ENCODE peak calls at places on chromosome 20, in eight cellular contexts. H is GM10248, X is pancreas, W is AG10803, E is mucosa of descending colon, Q is ascending aorta, Z is neural crest cell, F is endothelial cell of umbilical vein. O is an unnamed sample.

GRCh38 chr20:47320990-47321805 is 35.3 kb downstream of the ZMYND8 start:
- DNase-seq in H (no peak), X (no peak), W (no peak), E (peak), Q (no peak), Z (no peak), F (no peak), O (no peak)

GRCh38 chr20:33441142-33441955 is 2.2 kb downstream of the SNTA1 start:
- DNase-seq in H (no peak), X (no peak), W (no peak), E (no peak), Q (no peak), Z (no peak), F (no peak), O (no peak)

GRCh38 chr20:47391276-47392010 is 34.9 kb upstream of the ZMYND8 start:
- DNase-seq in H (no peak), X (no peak), W (no peak), E (no peak), Q (no peak), Z (no peak), F (no peak), O (no peak)

GRCh38 chr20:60001027-60001567 is 42.9 kb downstream of the CDH26 start:
- DNase-seq in H (no peak), X (no peak), W (no peak), E (peak), Q (no peak), Z (no peak), F (no peak), O (no peak)

GRCh38 chr20:47351643-47352331 is 4.7 kb downstream of the ZMYND8 start:
- DNase-seq in H (no peak), X (no peak), W (no peak), E (peak), Q (no peak), Z (no peak), F (peak), O (no peak)

GRCh38 chr20:10618611-10619245 is 55.1 kb downstream of the JAG1 start:
- DNase-seq in H (no peak), X (no peak), W (peak), E (no peak), Q (no peak), Z (no peak), F (no peak), O (no peak)

GRCh38 chr20:51985013-51985415 is 182.7 kb upstream of the SALL4 start:
- DNase-seq in H (no peak), X (no peak), W (peak), E (no peak), Q (no peak), Z (no peak), F (peak), O (no peak)

GRCh38 chr20:12570371-12570770 is 438.4 kb upstream of the SPTLC3 start:
- DNase-seq in H (no peak), X (no peak), W (no peak), E (peak), Q (no peak), Z (peak), F (no peak), O (peak)

GRCh38 chr20:53891306-53891894 is 179.0 kb downstream of the BCAS1 start:
- DNase-seq in H (no peak), X (no peak), W (peak), E (no peak), Q (no peak), Z (no peak), F (peak), O (no peak)

GRCh38 chr20:33010133-33010504 is 2.6 kb downstream of the BPIFB2 start:
- DNase-seq in H (no peak), X (no peak), W (no peak), E (no peak), Q (no peak), Z (no peak), F (no peak), O (no peak)

GRCh38 chr20:40431112-40431511 is 257.9 kb downstream of the MAFB start:
- DNase-seq in H (no peak), X (no peak), W (no peak), E (no peak), Q (no peak), Z (no peak), F (no peak), O (no peak)
- TF ChIP-seq CTCF in H (no peak), X (no peak), W (no peak), E (no peak), Q (no peak), Z (no peak), F (no peak), O (no peak)

GRCh38 chr20:57693670-57694329 is 16.0 kb downstream of the PMEPA1 start:
- DNase-seq in H (no peak), X (no peak), W (no peak), E (no peak), Q (no peak), Z (no peak), F (no peak), O (no peak)

GRCh38 chr20:57695012-57695411 is 14.8 kb downstream of the PMEPA1 start:
- DNase-seq in H (no peak), X (peak), W (no peak), E (no peak), Q (no peak), Z (no peak), F (no peak), O (no peak)

GRCh38 chr20:57692393-57692792 is 17.4 kb downstream of the PMEPA1 start:
- DNase-seq in H (no peak), X (no peak), W (no peak), E (no peak), Q (no peak), Z (no peak), F (no peak), O (no peak)

GRCh38 chr20:57694481-57694880 is 15.3 kb downstream of the PMEPA1 start:
- DNase-seq in H (no peak), X (no peak), W (no peak), E (no peak), Q (no peak), Z (no peak), F (no peak), O (no peak)

GRCh38 chr20:57693002-57693582 is 16.7 kb downstream of the PMEPA1 start:
- DNase-seq in H (no peak), X (peak), W (no peak), E (peak), Q (no peak), Z (no peak), F (no peak), O (no peak)
- TF ChIP-seq CTCF in H (peak), X (no peak), W (no peak), E (peak), Q (no peak), Z (no peak), F (no peak), O (peak)

GRCh38 chr20:17958326-17959256 is 10.0 kb downstream of the SNX5 start:
- DNase-seq in H (no peak), X (no peak), W (peak), E (no peak), Q (no peak), Z (no peak), F (peak), O (no peak)
- TF ChIP-seq CTCF in H (no peak), X (no peak), W (peak), E (no peak), Q (no peak), Z (no peak), F (no peak), O (no peak)

DNA sequence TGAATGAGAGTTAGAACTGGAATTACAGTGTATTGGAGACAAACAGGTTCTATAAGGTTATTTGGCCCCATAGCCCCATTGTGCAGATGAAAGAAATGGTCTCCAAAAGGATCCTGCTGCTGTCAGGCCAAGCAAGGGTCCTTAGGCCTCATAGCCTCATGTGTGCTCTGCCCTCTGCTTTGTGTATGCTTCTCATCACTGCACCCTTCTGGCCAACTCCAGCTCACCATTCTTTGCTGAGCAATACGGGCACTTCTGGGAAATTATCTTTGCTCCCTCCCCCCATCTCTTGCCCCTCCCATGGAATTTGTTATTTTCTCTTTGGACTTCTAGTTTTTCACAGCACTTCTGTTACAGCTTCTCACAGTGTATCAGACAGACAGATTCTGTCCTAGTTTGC is 298.8 kb downstream of the FOXA2 start:
- DNase-seq in H (no peak), X (no peak), W (no peak), E (no peak), Q (no peak), Z (no peak), F (no peak), O (no peak)
- TF ChIP-seq CTCF in H (no peak), X (no peak), W (no peak), E (no peak), Q (no peak), Z (no peak), F (no peak), O (no peak)

DNA sequence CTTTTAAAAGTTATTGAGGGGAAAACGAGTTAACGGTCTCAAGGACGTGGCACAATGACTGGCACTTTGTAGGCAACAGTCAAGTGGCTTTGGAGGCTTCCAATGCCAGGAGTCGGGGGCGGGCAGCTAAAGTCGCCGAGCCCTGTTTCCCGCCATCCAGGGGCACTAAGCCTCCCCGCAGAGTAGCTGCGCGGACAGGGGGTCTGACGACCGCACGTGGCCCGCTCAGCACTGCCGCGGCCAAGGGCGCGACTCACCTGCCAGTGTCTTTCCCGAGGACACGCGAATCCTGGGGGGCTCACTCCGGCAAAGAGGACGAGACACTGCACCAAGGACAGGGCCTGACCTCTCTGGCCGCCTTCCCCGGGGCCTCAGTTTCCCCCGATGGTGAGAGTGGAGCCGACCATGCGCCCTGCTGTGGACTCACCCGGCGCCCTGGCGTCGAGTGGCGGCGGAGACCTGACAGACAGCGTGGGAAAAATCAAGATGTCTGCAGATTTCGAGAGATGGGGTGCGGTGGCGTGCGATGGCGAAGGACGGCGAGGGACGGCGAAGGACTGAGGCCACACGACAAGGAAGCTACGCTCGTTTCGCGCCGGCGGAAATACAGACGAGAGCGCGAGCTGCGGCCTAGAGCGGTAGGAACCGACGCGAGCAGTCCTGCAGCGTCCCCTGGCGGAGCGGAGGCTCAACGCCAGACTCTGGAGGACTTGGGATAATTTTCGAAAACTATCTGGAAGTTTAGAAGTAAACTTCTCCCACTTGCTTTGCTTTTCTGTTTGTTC is at the start of gene SNHG17:
- DNase-seq in H (peak), X (peak), W (peak), E (peak), Q (peak), Z (peak), F (peak), O (peak)
- TF ChIP-seq CTCF in H (peak), X (peak), W (peak), E (peak), Q (peak), Z (peak), F (peak), O (peak)

GRCh38 chr20:44849712-44850111 is 35.8 kb upstream of the YWHAB start:
- DNase-seq in H (no peak), X (no peak), W (no peak), E (no peak), Q (no peak), Z (no peak), F (no peak), O (no peak)
- TF ChIP-seq CTCF in H (no peak), X (no peak), W (no peak), E (no peak), Q (no peak), Z (peak), F (no peak), O (no peak)